ENCODE peak calls at places on chromosomes 11 and 22, in five cellular contexts. G, Y, D, B and R are unnamed samples.

GRCh38 chr11:12587333-12587997 is 86.8 kb upstream of the TEAD1 start:
- DNase-seq in D (no peak), B (no peak), Y (peak; percentile 46), G (peak; percentile 79), R (peak; percentile 5)

GRCh38 chr11:7520011-7520942 is 6.5 kb downstream of the PPFIBP2 start:
- DNase-seq in G (no peak), D (no peak), Y (no peak), B (no peak), R (no peak)

GRCh38 chr22:45455212-45455611 is 41.7 kb downstream of the RIBC2 start:
- DNase-seq in G (no peak), Y (no peak), B (no peak), D (no peak), R (no peak)

GRCh38 chr11:46446343-46446751 is 54.8 kb upstream of the CHRM4 start:
- DNase-seq in G (peak; percentile 64), D (no peak), Y (no peak), B (no peak), R (no peak)

GRCh38 chr22:47333625-47334024 is 571.2 kb downstream of the TBC1D22A start:
- DNase-seq in G (no peak), Y (no peak), B (no peak), D (no peak), R (no peak)

GRCh38 chr11:6401439-6401838 is 11.2 kb downstream of the SMPD1 start:
- DNase-seq in G (no peak), Y (no peak), D (no peak), B (peak; percentile 46), R (no peak)

GRCh38 chr22:20268350-20269012 is 363 bp upstream of the RTN4R start:
- DNase-seq in Y (peak; percentile 59), G (peak; percentile 80), D (peak; percentile 68), B (peak; percentile 53), R (peak; percentile 41)

GRCh38 chr11:129637473-129637872 is 178.2 kb upstream of the TMEM45B start:
- DNase-seq in G (no peak), D (no peak), Y (no peak), B (no peak), R (no peak)

GRCh38 chr11:133249065-133249464 is 283.2 kb downstream of the OPCML start:
- DNase-seq in Y (no peak), G (no peak), D (no peak), B (no peak), R (no peak)

GRCh38 chr11:26580929-26581328 is 8.9 kb upstream of the MUC15 start:
- DNase-seq in Y (no peak), D (no peak), G (no peak), B (no peak), R (no peak)

GRCh38 chr11:17535488-17535887 is 8.7 kb downstream of the USH1C start:
- DNase-seq in D (no peak), Y (no peak), G (no peak), B (no peak), R (no peak)
- H3K4me3 ChIP-seq in D (no peak overlapping the region), Y (no peak overlapping the region), G (no peak overlapping the region), B (no peak overlapping the region), R (no peak overlapping the region)

DNA sequence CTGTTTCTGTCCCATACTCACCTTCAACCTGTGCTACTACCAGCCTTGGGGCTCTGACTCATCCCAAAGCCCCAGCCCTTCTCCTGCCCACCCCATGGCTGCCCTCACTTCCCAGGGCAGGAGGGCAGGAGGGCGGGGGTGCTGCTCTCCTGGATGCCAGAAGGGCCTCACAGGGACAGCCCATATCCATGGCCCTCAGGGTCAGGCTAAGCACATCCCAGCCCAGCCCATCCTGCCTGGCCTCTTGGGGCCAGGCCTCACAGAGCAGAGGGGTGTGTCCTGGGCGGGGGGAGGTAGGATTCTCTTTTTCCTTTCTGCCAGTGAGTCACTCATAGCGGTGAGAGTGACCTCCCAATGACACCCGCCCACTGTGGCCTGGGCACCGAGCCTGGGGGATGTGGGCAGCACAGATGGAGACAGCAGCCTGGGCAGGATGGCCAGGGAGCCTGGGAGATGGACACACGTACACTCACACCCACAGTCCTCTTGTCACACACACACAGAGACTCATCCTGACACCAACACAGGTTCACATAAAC is 2.4 kb downstream of the LTBP3 start:
- DNase-seq in B (no peak), Y (no peak), D (no peak), G (no peak), R (no peak)
- H3K4me1 ChIP-seq in B (peaks cover 54% of the 10 kb centered on the region), Y (no peaks in the 10 kb centered on the region), D (peaks cover under 1% of the 10 kb centered on the region), G (peaks cover 42% of the 10 kb centered on the region), R (peaks cover 69% of the 10 kb centered on the region)

GRCh38 chr22:42073568-42074152 is 388 bp upstream of the PHETA2 start:
- DNase-seq in G (no peak), D (no peak), Y (no peak), B (no peak), R (no peak)
- H3K4me3 ChIP-seq in G (peak overlapping the region; percentile 57), D (peak overlapping the region; percentile 49), Y (no peak overlapping the region), B (no peak overlapping the region), R (peak overlapping the region; percentile 49)

GRCh38 chr11:96155627-96156378 is 187.2 kb downstream of the MAML2 start:
- DNase-seq in D (peak; percentile 71), G (peak; percentile 67), B (no peak), Y (peak; percentile 34), R (no peak)

GRCh38 chr11:96157517-96157873 is 185.5 kb downstream of the MAML2 start:
- DNase-seq in B (no peak), Y (no peak), D (no peak), G (no peak), R (no peak)

GRCh38 chr11:96156379-96156722 is 186.6 kb downstream of the MAML2 start:
- DNase-seq in D (no peak), B (no peak), Y (no peak), G (no peak), R (no peak)

GRCh38 chr11:96152623-96153022 is 190.4 kb downstream of the MAML2 start:
- DNase-seq in Y (no peak), G (no peak), D (no peak), B (no peak), R (no peak)

DNA sequence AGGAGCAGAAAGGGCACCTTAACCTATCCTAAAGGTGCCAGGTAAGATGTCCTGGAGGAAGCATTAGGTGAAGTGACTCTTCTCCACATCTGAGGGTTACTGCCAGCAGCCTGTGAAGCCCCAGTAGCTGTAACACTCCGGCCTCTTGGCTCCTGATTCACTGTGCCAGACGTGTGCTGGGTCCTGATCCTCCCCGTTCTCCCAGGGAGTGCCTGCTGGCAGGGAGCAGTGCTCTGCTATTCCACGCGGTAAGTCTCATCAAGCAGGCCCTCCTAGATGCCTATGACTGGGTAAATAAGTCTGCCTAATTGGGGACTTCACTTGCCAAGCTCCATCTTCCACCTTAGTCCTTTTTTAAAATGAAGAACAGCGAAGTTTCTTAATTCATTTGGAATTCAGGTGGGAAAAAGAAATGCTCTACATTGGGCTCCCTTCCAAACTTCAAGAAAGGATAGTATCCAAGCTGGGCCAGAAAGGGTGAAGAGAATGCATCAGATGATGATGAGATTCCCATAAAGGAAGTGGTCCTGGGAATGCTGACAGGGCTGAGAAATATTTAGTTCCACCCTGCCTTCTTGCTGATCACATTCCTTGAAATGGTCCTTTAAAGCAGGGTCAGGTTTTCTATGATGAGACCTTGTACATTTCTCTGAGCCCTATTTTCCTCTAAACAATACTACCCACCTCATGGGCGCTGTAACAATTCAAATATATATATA is 188.0 kb downstream of the MAML2 start:
- DNase-seq in G (no peak), B (no peak), Y (no peak), D (no peak), R (no peak)
- H3K4me1 ChIP-seq in G (peaks cover 44% of the 10 kb centered on the region), B (peaks cover 10% of the 10 kb centered on the region), Y (no peaks in the 10 kb centered on the region), D (peaks cover 10% of the 10 kb centered on the region), R (peaks cover 17% of the 10 kb centered on the region)

GRCh38 chr11:67375320-67376021 is 2.1 kb upstream of the CLCF1 start:
- DNase-seq in G (peak; percentile 64), Y (no peak), D (peak; percentile 20), B (no peak), R (no peak)

GRCh38 chr11:67376022-67376386 is 2.6 kb upstream of the CLCF1 start:
- DNase-seq in B (no peak), D (no peak), Y (no peak), G (no peak), R (no peak)

GRCh38 chr11:67376421-67376820 is 3.0 kb upstream of the CLCF1 start:
- DNase-seq in Y (no peak), G (peak; percentile 28), B (no peak), D (no peak), R (no peak)

GRCh38 chr11:67378544-67378943 is 5.1 kb upstream of the CLCF1 start:
- DNase-seq in D (no peak), B (no peak), Y (no peak), G (no peak), R (no peak)

GRCh38 chr11:67376873-67377808 is 3.7 kb upstream of the CLCF1 start:
- DNase-seq in Y (no peak), G (no peak), B (no peak), D (peak; percentile 21), R (no peak)
- H3K4me3 ChIP-seq in Y (no peak overlapping the region), G (peak overlapping the region; percentile 59), B (no peak overlapping the region), D (no peak overlapping the region), R (no peak overlapping the region)